ENCODE peak calls at places on chromosomes 4 and X, in eight cellular contexts. P, N, G, K, T, I, R and C are unnamed samples.

GRCh38 chr4:13313856-13314255 is 170.3 kb downstream of the RAB28 start:
- DNase-seq in P (no peak), N (no peak), G (no peak), K (no peak), T (no peak), I (no peak), R (no peak), C (no peak)

GRCh38 chr4:147325566-147325965 is 155.3 kb upstream of the EDNRA start:
- DNase-seq in P (peak; percentile 53), N (no peak), G (no peak), K (no peak), T (no peak), I (no peak), R (no peak), C (no peak)

GRCh38 chr4:119081943-119082342 is 53.7 kb upstream of the MYOZ2 start:
- DNase-seq in P (no peak), N (no peak), G (peak; percentile 48), K (no peak), T (no peak), I (no peak), R (no peak), C (no peak)

GRCh38 chrX:115561605-115562491 is 874 bp downstream of the PLS3 start:
- DNase-seq in P (peak; percentile 35), N (peak; percentile 33), G (peak; percentile 60), K (peak; percentile 28), T (peak; percentile 49), I (no peak), R (peak; percentile 66), C (no peak)

GRCh38 chr4:3054169-3054759 is 20.1 kb downstream of the HTT-AS start:
- DNase-seq in P (no peak), N (no peak), G (no peak), K (no peak), T (no peak), I (no peak), R (no peak), C (no peak)

GRCh38 chr4:8461616-8462015 is 21.0 kb downstream of the TRMT44 start:
- DNase-seq in P (no peak), N (no peak), G (no peak), K (no peak), T (no peak), I (no peak), R (no peak), C (no peak)

GRCh38 chr4:82644731-82645126 is 82.9 kb upstream of the TMEM150C start:
- DNase-seq in P (no peak), N (no peak), G (no peak), K (no peak), T (no peak), I (no peak), R (no peak), C (no peak)

GRCh38 chr4:38128478-38129451 is 168.6 kb downstream of the PTTG2 start:
- DNase-seq in P (peak; percentile 89), N (no peak), G (no peak), K (no peak), T (no peak), I (no peak), R (no peak), C (peak; percentile 24)

GRCh38 chrX:10031743-10032142 is 64.6 kb downstream of the CLDN34 start:
- DNase-seq in P (no peak), N (no peak), G (no peak), K (no peak), T (no peak), I (no peak), R (no peak), C (no peak)

GRCh38 chr4:176261018-176261417 is 8.0 kb downstream of the ASB5 start:
- DNase-seq in P (no peak), N (no peak), G (no peak), K (no peak), T (no peak), I (no peak), R (no peak), C (no peak)

GRCh38 chr4:169618986-169619385 is 1.4 kb upstream of the CLCN3 start:
- DNase-seq in P (no peak), N (no peak), G (no peak), K (no peak), T (no peak), I (no peak), R (no peak), C (no peak)

GRCh38 chr4:169619958-169620845 is at the start of gene CLCN3:
- DNase-seq in P (peak; percentile 94), N (peak; percentile 74), G (peak; percentile 98), K (peak; percentile 98), T (peak; percentile 98), I (peak; percentile 100), R (peak; percentile 99), C (peak; percentile 62)

GRCh38 chr4:169620846-169621228 is 459 bp downstream of the CLCN3 start:
- DNase-seq in P (no peak), N (peak; percentile 2), G (no peak), K (no peak), T (peak; percentile 33), I (peak; percentile 86), R (no peak), C (no peak)

GRCh38 chr4:169619518-169619957 is 840 bp upstream of the CLCN3 start:
- DNase-seq in P (peak; percentile 54), N (peak; percentile 46), G (peak; percentile 22), K (peak; percentile 67), T (peak; percentile 73), I (peak; percentile 83), R (no peak), C (no peak)

DNA sequence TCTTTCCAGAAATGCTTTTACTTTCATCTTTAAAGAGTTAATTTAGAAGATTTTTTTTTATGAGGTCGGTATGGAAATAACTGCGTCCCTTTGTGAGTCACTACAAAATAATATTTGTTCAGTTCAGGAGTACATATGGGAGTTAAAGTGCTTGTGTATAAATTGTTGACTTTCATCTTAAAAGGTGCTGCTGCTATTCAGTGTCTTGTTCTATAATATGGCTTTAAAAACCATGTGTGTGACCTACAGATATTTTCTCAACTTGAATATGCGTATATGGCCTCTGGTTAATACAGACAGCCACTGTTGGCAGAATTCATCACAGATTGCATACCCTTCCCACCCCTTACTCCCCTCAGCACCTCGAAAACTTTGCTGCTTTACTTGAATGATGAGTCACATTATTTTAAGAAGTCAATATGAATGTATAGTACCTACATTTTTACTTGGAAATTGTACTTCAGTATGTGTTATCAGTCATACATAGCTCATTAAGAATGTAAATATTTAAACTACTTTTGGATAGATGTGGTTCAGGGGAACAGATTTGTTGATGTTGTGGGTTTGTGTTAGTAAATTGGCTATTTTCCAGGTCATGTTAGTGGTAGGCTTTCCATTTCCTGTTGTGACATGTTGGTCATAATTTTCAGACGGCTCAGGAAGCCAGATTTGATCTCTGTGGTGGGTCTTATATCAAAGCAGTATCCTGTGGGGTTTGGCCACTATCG is 1.5 kb downstream of the CLCN3 start:
- DNase-seq in P (peak; percentile 90), N (peak; percentile 2), G (no peak), K (no peak), T (no peak), I (peak; percentile 78), R (no peak), C (no peak)
- TF ChIP-seq POLR2A in P (no peak), N (no peak), G (no peak), K (no peak), T (no peak), I (no peak), R (no peak), C (no peak)

GRCh38 chr4:127881565-127881869 is 824 bp downstream of the PLK4 start:
- DNase-seq in P (no peak), N (no peak), G (no peak), K (no peak), T (no peak), I (no peak), R (no peak), C (no peak)
- TF ChIP-seq POLR2A in P (no peak), N (peak; percentile 23), G (no peak), K (no peak), T (no peak), I (no peak), R (no peak), C (no peak)

DNA sequence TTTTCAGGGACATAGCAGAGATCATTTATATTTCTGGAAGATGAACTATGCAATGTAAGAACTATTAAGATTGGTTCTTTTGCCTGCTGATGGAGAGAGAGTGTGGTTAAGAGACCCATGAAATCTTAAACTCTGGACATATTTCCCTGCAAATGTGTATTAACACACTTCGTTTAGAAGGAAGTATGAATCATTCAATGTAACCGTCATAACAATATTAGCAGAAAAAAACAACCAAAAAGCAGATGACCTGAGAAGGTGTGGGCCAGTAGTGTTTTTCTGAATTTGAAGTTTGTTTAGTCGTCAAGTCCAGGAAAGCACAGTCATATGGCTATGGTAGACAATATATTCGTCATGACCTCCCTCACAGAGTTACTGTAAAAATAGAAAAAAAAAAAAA is 2.5 kb upstream of the TMPRSS11D start:
- DNase-seq in P (peak; percentile 61), N (no peak), G (no peak), K (no peak), T (no peak), I (no peak), R (no peak), C (no peak)
- TF ChIP-seq POLR2A in P (no peak), N (no peak), G (no peak), K (no peak), T (no peak), I (no peak), R (no peak), C (no peak)

GRCh38 chrX:154534526-154535322 is 11.9 kb downstream of the G6PD start:
- DNase-seq in P (peak; percentile 79), N (peak; percentile 59), G (peak; percentile 89), K (peak; percentile 93), T (peak; percentile 91), I (peak; percentile 92), R (peak; percentile 93), C (peak; percentile 61)
- TF ChIP-seq POLR2A in P (peak; percentile 54), N (no peak), G (no peak), K (no peak), T (no peak), I (no peak), R (no peak), C (no peak)

DNA sequence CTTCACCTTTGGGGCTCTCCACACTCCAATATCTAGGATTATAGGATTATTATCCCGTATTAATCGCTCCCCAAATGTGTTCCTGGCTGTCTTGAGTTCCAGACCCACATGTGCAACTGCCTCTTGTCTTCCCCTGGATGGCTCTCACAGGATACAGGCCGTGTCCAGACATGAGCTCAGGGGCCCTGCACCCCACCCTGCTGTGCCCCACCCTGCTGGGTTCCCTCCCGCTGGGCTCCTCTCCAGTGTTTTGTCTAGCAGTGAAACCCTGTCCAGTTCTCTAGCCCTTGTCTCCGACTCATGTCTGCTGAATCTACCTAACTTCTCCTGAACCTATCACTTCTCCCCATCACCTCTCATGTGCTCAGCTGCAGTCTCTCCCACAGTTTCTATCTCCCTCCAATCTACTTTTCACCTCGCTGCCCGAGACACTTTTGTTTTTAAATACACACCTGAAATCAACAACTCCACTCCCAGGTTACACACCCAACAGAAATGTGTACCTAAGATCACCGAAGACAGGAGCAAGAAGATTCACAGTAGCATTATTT is 2.0 kb downstream of the RNF212 start:
- DNase-seq in P (no peak), N (no peak), G (no peak), K (no peak), T (no peak), I (no peak), R (no peak), C (no peak)
- TF ChIP-seq POLR2A in P (no peak), N (no peak), G (no peak), K (no peak), T (no peak), I (no peak), R (no peak), C (no peak)